ENCODE peak calls at places on chromosomes 1 and 21, in six cellular contexts. Z, S, O, J, V and L are unnamed samples.

GRCh38 chr1:199272690-199273089 is 633.9 kb downstream of the PTPRC start:
- DNase-seq in Z (peak; percentile 71), S (no peak), O (peak; percentile 99), J (peak; percentile 19), V (peak; percentile 64), L (peak; percentile 9)

GRCh38 chr1:216888721-216889120 is 165.5 kb upstream of the ESRRG start:
- DNase-seq in Z (no peak), S (no peak), O (no peak), J (no peak), V (no peak), L (no peak)

GRCh38 chr1:225447001-225447615 is 19.3 kb upstream of the LBR start:
- DNase-seq in Z (peak; percentile 57), S (no peak), O (no peak), J (no peak), V (no peak), L (no peak)

GRCh38 chr1:230138561-230139239 is 71.7 kb downstream of the GALNT2 start:
- DNase-seq in Z (no peak), S (no peak), O (no peak), J (no peak), V (no peak), L (no peak)

GRCh38 chr1:183417691-183418491 is at the start of gene NMNAT2:
- DNase-seq in Z (peak; percentile 63), S (no peak), O (peak; percentile 23), J (peak; percentile 14), V (peak; percentile 64), L (no peak)

GRCh38 chr1:24403806-24404205 is 9.8 kb downstream of the STPG1 start:
- DNase-seq in Z (no peak), S (no peak), O (no peak), J (no peak), V (no peak), L (no peak)

GRCh38 chr1:7042322-7043231 is 257.3 kb downstream of the CAMTA1 start:
- DNase-seq in Z (no peak), S (no peak), O (peak; percentile 21), J (no peak), V (no peak), L (no peak)

GRCh38 chr1:36328713-36329112 is 5.3 kb upstream of the EVA1B start:
- DNase-seq in Z (no peak), S (peak; percentile 50), O (peak; percentile 13), J (no peak), V (no peak), L (no peak)

GRCh38 chr21:36909901-36910561 is 56.4 kb downstream of the HLCS start:
- DNase-seq in Z (no peak), S (no peak), O (peak; percentile 99), J (no peak), V (no peak), L (no peak)

GRCh38 chr1:169271094-169271493 is 96.5 kb downstream of the NME7 start:
- DNase-seq in Z (no peak), S (no peak), O (no peak), J (no peak), V (no peak), L (no peak)

GRCh38 chr1:234893725-234894630 is 234.7 kb downstream of the TOMM20 start:
- DNase-seq in Z (no peak), S (no peak), O (peak; percentile 85), J (no peak), V (no peak), L (no peak)

GRCh38 chr21:37032877-37033471 is 26.5 kb downstream of the RIPPLY3 start:
- DNase-seq in Z (no peak), S (no peak), O (peak; percentile 78), J (no peak), V (no peak), L (no peak)

GRCh38 chr1:147581459-147581858 is 40.2 kb downstream of the BCL9 start:
- DNase-seq in Z (no peak), S (no peak), O (no peak), J (no peak), V (no peak), L (no peak)

GRCh38 chr21:24470852-24471251 is 1136.4 kb downstream of the MRPL39 start:
- DNase-seq in Z (no peak), S (no peak), O (no peak), J (no peak), V (no peak), L (no peak)

GRCh38 chr1:56113679-56114078 is 465.7 kb downstream of the PLPP3 start:
- DNase-seq in Z (no peak), S (no peak), O (no peak), J (no peak), V (no peak), L (no peak)

GRCh38 chr1:96887501-96887900 is 165.9 kb downstream of the PTBP2 start:
- DNase-seq in Z (no peak), S (no peak), O (no peak), J (no peak), V (no peak), L (no peak)

GRCh38 chr1:154351363-154352068 is 26.2 kb downstream of the ATP8B2 start:
- DNase-seq in Z (no peak), S (peak; percentile 81), O (no peak), J (no peak), V (no peak), L (no peak)

GRCh38 chr1:2078170-2078569 is 28.0 kb downstream of the PRKCZ start:
- DNase-seq in Z (no peak), S (no peak), O (no peak), J (no peak), V (no peak), L (no peak)

GRCh38 chr1:185376840-185377635 is 60.0 kb upstream of the IVNS1ABP start:
- DNase-seq in Z (no peak), S (no peak), O (peak; percentile 63), J (no peak), V (no peak), L (no peak)

GRCh38 chr1:147669475-147670318 is 627 bp downstream of the ACP6 start:
- DNase-seq in Z (peak; percentile 82), S (peak; percentile 60), O (peak; percentile 61), J (peak; percentile 40), V (peak; percentile 74), L (peak; percentile 16)

GRCh38 chr1:209634005-209634737 is 18.1 kb downstream of the LAMB3 start:
- DNase-seq in Z (no peak), S (no peak), O (no peak), J (no peak), V (no peak), L (no peak)

GRCh38 chr1:246032111-246032551 is 474.9 kb downstream of the SMYD3 start:
- DNase-seq in Z (no peak), S (no peak), O (no peak), J (no peak), V (no peak), L (no peak)

GRCh38 chr1:55252942-55253589 is 37.9 kb upstream of the USP24 start:
- DNase-seq in Z (no peak), S (no peak), O (no peak), J (no peak), V (no peak), L (no peak)

DNA sequence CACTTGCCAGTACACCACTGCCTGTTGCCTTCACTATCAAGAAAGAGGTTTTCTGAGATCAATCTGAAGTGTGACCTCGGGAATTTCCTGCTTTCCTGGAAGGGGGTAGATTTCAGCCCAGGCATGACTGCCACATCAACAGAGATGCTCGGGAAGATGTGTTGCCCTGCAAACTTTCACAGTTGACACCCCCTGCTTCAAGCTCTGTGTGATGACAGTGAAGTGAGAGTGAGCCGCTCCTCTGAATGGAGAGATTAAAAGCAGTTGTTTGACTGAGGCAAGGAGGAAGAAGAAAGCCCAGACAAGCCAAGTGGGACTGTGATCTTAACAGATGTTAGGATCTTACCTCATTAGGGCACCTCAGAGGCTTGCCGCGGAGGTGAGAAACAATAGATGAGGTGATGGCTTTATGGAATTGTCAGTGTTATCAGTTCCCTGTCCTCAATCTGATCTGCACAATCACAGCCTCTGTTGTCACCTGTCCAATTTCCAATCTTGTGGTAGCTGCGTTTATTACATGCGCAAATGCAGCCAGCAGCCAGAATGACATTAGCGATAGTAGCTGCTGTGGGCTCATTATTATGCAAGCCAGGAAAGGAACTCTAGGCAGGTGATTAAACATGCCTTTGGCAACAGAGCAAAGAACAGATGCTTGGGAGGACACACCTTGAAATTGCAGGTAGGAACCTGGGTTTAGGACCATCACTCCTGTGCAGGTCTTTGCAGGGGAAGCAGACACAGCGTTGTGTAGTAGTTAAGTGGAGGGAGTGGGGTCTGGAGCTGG is 277.5 kb downstream of the KAZN start:
- DNase-seq in Z (no peak), S (no peak), O (no peak), J (no peak), V (no peak), L (no peak)
- H3K27me3 ChIP-seq in Z (no peaks in the 10 kb centered on the region), S (no peaks in the 10 kb centered on the region), O (peaks cover 4% of the 10 kb centered on the region), J (peaks cover 9% of the 10 kb centered on the region), V (no peaks in the 10 kb centered on the region), L (peaks cover 10% of the 10 kb centered on the region)

DNA sequence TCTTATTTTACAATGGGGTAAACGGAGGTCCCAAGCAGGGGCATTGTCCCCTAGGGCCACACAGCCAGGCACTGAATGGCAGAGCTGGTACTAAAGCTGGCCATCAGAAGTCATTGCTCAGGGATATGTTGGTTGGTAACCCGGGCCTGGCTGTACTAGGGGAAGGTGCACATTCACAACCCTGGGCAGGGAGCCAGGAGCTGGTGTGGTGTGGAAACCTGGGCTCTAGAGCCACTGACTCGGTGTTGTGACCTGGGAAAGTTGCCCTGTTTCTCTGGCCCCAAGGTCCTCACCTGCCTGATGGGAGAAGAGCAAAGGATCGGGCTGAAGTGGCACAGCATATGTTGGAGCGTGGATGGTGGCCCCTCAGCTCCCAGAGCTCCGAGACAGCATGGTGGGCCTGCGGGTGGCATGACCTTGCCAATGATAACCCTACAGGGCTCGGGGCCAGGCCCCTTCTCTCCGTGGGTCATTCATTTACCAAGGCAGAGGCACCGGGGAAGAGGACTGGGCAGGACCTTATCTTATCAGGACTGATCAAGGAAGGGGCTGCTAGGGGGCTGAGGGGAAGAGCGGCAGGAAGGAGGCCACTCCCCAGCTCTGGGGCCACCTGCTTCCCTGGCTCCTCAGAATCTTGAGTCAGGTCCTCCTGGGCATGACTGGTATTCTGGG is 274.1 kb downstream of the TRABD2B start:
- DNase-seq in Z (no peak), S (peak; percentile 84), O (no peak), J (no peak), V (no peak), L (no peak)
- H3K27me3 ChIP-seq in Z (peaks cover 35% of the 10 kb centered on the region), S (peaks cover 16% of the 10 kb centered on the region), O (peaks cover 17% of the 10 kb centered on the region), J (peaks cover 41% of the 10 kb centered on the region), V (no peaks in the 10 kb centered on the region), L (peaks cover 51% of the 10 kb centered on the region)

DNA sequence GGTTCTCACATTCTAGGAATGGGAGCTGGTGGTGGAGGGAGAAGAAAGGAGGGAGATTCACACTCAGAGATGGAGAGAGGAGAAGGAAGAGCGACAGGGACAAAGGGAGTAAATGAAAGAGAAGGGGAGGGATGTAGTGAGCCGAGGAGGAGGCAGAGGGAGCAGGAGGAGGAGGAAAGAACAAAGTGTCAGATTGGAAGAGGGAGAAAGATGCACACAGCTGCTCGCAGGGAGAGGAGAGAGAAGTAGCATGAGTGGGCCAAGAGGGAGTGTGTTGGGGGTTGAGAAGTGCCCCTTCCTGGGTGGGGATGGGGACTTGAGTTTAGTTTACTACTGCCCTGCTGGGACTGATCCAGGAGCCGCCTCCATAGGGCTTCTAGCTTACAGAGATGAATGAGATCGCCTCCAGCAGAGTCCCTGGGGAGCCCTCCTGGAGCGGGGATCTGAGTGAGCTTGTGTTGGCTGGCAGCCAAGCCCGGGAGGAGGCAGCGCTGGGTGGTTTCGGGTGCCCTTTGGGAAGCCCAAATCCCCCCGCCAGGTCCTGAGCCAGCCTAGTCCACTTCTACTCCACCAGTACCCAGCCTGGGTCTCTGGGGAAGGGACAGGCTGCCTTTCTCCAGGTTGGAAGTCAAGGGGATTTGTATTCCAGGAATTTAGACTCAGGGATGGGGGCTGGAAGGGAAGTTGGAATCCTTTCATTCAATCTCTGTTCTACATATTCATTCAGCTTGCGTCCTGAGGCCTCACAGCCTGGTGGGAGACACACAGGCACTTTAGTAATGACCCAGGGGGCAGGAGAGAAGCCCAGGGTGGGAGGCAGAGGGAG is 20.9 kb downstream of the PTPRU start:
- DNase-seq in Z (peak; percentile 64), S (no peak), O (peak; percentile 67), J (no peak), V (peak; percentile 68), L (no peak)
- H3K27me3 ChIP-seq in Z (peaks cover 9% of the 10 kb centered on the region), S (no peaks in the 10 kb centered on the region), O (peaks cover 2% of the 10 kb centered on the region), J (no peaks in the 10 kb centered on the region), V (no peaks in the 10 kb centered on the region), L (peaks cover 26% of the 10 kb centered on the region)

GRCh38 chr1:31688233-31688918 is 15.4 kb downstream of the COL16A1 start:
- DNase-seq in Z (no peak), S (no peak), O (no peak), J (no peak), V (no peak), L (no peak)
- H3K27me3 ChIP-seq in Z (peaks cover 12% of the 10 kb centered on the region), S (no peaks in the 10 kb centered on the region), O (no peaks in the 10 kb centered on the region), J (no peaks in the 10 kb centered on the region), V (no peaks in the 10 kb centered on the region), L (no peaks in the 10 kb centered on the region)